ENCODE peak calls at places on chromosomes 13 and 19, in five cellular contexts. One of them, this sample, is unnamed.

GRCh38 chr13:51419015-51419636 is 33.7 kb downstream of the INTS6 start:
- DNase-seq in heart left ventricle: no peak
- DNase-seq in coronary artery: no peak
- DNase-seq in GM23338: no peak
- DNase-seq in cardiac muscle cell: no peak
- DNase-seq in this sample: no peak

GRCh38 chr13:32278456-32278855 is 36.7 kb downstream of the ZAR1L start:
- DNase-seq in coronary artery: no peak
- DNase-seq in GM23338: no peak
- DNase-seq in heart left ventricle: no peak
- DNase-seq in cardiac muscle cell: no peak
- DNase-seq in this sample: no peak

GRCh38 chr19:10692673-10693264 is 8.5 kb upstream of the QTRT1 start:
- DNase-seq in GM23338: peak
- DNase-seq in heart left ventricle: no peak
- DNase-seq in cardiac muscle cell: no peak
- DNase-seq in coronary artery: no peak
- DNase-seq in this sample: no peak

GRCh38 chr13:110646442-110647364 is 31.4 kb downstream of the NAXD start:
- DNase-seq in coronary artery: no peak
- DNase-seq in GM23338: no peak
- DNase-seq in heart left ventricle: no peak
- DNase-seq in cardiac muscle cell: no peak
- DNase-seq in this sample: no peak

GRCh38 chr13:49098771-49099512 is 121.2 kb upstream of the MLNR start:
- DNase-seq in cardiac muscle cell: peak
- DNase-seq in heart left ventricle: no peak
- DNase-seq in GM23338: peak
- DNase-seq in coronary artery: no peak
- DNase-seq in this sample: no peak

GRCh38 chr19:38417544-38418506 is 8.2 kb downstream of the RASGRP4 start:
- DNase-seq in cardiac muscle cell: peak
- DNase-seq in coronary artery: no peak
- DNase-seq in heart left ventricle: peak
- DNase-seq in GM23338: peak
- DNase-seq in this sample: no peak

GRCh38 chr19:33374406-33374703 is 846 bp downstream of the CEBPG start:
- DNase-seq in coronary artery: no peak
- DNase-seq in GM23338: no peak
- DNase-seq in cardiac muscle cell: no peak
- DNase-seq in heart left ventricle: no peak
- DNase-seq in this sample: no peak

GRCh38 chr13:48571121-48571901 is 38.4 kb upstream of the RCBTB2 start:
- DNase-seq in GM23338: no peak
- DNase-seq in cardiac muscle cell: peak
- DNase-seq in coronary artery: no peak
- DNase-seq in heart left ventricle: peak
- DNase-seq in this sample: peak

GRCh38 chr13:62687727-62688126 is 1272.1 kb upstream of the PCDH20 start:
- DNase-seq in coronary artery: no peak
- DNase-seq in GM23338: peak
- DNase-seq in cardiac muscle cell: no peak
- DNase-seq in heart left ventricle: no peak
- DNase-seq in this sample: no peak

GRCh38 chr13:27022571-27023311 is 148.9 kb downstream of the USP12 start:
- DNase-seq in heart left ventricle: no peak
- DNase-seq in GM23338: no peak
- DNase-seq in cardiac muscle cell: peak
- DNase-seq in coronary artery: peak
- DNase-seq in this sample: no peak

GRCh38 chr19:7799640-7800355 is 30.2 kb upstream of the EVI5L start:
- DNase-seq in heart left ventricle: peak
- DNase-seq in coronary artery: no peak
- DNase-seq in GM23338: peak
- DNase-seq in cardiac muscle cell: peak
- DNase-seq in this sample: no peak

GRCh38 chr13:106472621-106473020 is 62.8 kb downstream of the EFNB2 start:
- DNase-seq in coronary artery: no peak
- DNase-seq in cardiac muscle cell: no peak
- DNase-seq in GM23338: no peak
- DNase-seq in heart left ventricle: no peak
- DNase-seq in this sample: no peak

GRCh38 chr19:40896418-40896796 is 14.4 kb upstream of the CYP2A7 start:
- DNase-seq in heart left ventricle: no peak
- DNase-seq in GM23338: no peak
- DNase-seq in coronary artery: no peak
- DNase-seq in cardiac muscle cell: no peak
- DNase-seq in this sample: no peak

GRCh38 chr13:44906758-44907157 is 82.5 kb downstream of the NUFIP1 start:
- DNase-seq in heart left ventricle: no peak
- DNase-seq in GM23338: no peak
- DNase-seq in coronary artery: no peak
- DNase-seq in cardiac muscle cell: peak
- DNase-seq in this sample: no peak

GRCh38 chr19:35742121-35742724 is at the start of gene IGFLR1:
- DNase-seq in heart left ventricle: no peak
- DNase-seq in coronary artery: no peak
- DNase-seq in GM23338: no peak
- DNase-seq in cardiac muscle cell: no peak
- DNase-seq in this sample: no peak

GRCh38 chr13:94020833-94021232 is 458.6 kb downstream of the DCT start:
- DNase-seq in GM23338: no peak
- DNase-seq in heart left ventricle: no peak
- DNase-seq in coronary artery: no peak
- DNase-seq in cardiac muscle cell: no peak
- DNase-seq in this sample: no peak

GRCh38 chr19:39915101-39915847 is 19.2 kb downstream of the FCGBP start:
- DNase-seq in coronary artery: no peak
- DNase-seq in cardiac muscle cell: no peak
- DNase-seq in GM23338: peak
- DNase-seq in heart left ventricle: no peak
- DNase-seq in this sample: peak

GRCh38 chr13:87954116-87954515 is 282.9 kb downstream of the SLITRK5 start:
- DNase-seq in heart left ventricle: no peak
- DNase-seq in cardiac muscle cell: peak
- DNase-seq in GM23338: no peak
- DNase-seq in coronary artery: no peak
- DNase-seq in this sample: no peak

GRCh38 chr19:35399948-35400772 is 29.3 kb downstream of the GPR42 start:
- DNase-seq in coronary artery: no peak
- DNase-seq in heart left ventricle: no peak
- DNase-seq in cardiac muscle cell: no peak
- DNase-seq in GM23338: no peak
- DNase-seq in this sample: no peak

GRCh38 chr13:46317120-46317519 is 69.9 kb downstream of the RUBCNL start:
- DNase-seq in heart left ventricle: no peak
- DNase-seq in GM23338: no peak
- DNase-seq in coronary artery: no peak
- DNase-seq in cardiac muscle cell: peak
- DNase-seq in this sample: no peak

GRCh38 chr19:39347332-39348227 is 5.4 kb downstream of the SAMD4B start:
- DNase-seq in GM23338: no peak
- DNase-seq in cardiac muscle cell: peak
- DNase-seq in coronary artery: no peak
- DNase-seq in heart left ventricle: no peak
- DNase-seq in this sample: no peak

GRCh38 chr13:30607908-30608307 is 9.8 kb upstream of the USPL1 start:
- DNase-seq in GM23338: no peak
- DNase-seq in cardiac muscle cell: no peak
- DNase-seq in heart left ventricle: no peak
- DNase-seq in coronary artery: no peak
- DNase-seq in this sample: no peak

GRCh38 chr13:33230178-33230881 is 55.2 kb downstream of the STARD13 start:
- DNase-seq in heart left ventricle: no peak
- DNase-seq in coronary artery: no peak
- DNase-seq in GM23338: no peak
- DNase-seq in cardiac muscle cell: peak
- DNase-seq in this sample: no peak

GRCh38 chr13:50453238-50453637 is 390.3 kb downstream of the DLEU7 start:
- DNase-seq in GM23338: no peak
- DNase-seq in heart left ventricle: no peak
- DNase-seq in coronary artery: no peak
- DNase-seq in cardiac muscle cell: peak
- DNase-seq in this sample: no peak

GRCh38 chr19:31312004-31312403 is 37.2 kb downstream of the TSHZ3 start:
- DNase-seq in coronary artery: no peak
- DNase-seq in heart left ventricle: peak
- DNase-seq in GM23338: no peak
- DNase-seq in cardiac muscle cell: peak
- DNase-seq in this sample: no peak

GRCh38 chr19:39032164-39032918 is at the start of gene FBXO27:
- DNase-seq in coronary artery: no peak
- DNase-seq in GM23338: peak
- DNase-seq in cardiac muscle cell: peak
- DNase-seq in heart left ventricle: peak
- DNase-seq in this sample: no peak

GRCh38 chr19:32324631-32325215 is 20.7 kb upstream of the ZNF507 start:
- DNase-seq in cardiac muscle cell: peak
- DNase-seq in coronary artery: no peak
- DNase-seq in GM23338: no peak
- DNase-seq in heart left ventricle: no peak
- DNase-seq in this sample: no peak

GRCh38 chr19:7857727-7858701 is 16.2 kb downstream of the PRR36 start:
- DNase-seq in GM23338: peak
- DNase-seq in cardiac muscle cell: no peak
- DNase-seq in coronary artery: no peak
- DNase-seq in heart left ventricle: no peak
- DNase-seq in this sample: no peak

GRCh38 chr13:22893149-22893548 is 287.6 kb upstream of the SGCG start:
- DNase-seq in heart left ventricle: no peak
- DNase-seq in GM23338: no peak
- DNase-seq in coronary artery: no peak
- DNase-seq in cardiac muscle cell: no peak
- DNase-seq in this sample: no peak

DNA sequence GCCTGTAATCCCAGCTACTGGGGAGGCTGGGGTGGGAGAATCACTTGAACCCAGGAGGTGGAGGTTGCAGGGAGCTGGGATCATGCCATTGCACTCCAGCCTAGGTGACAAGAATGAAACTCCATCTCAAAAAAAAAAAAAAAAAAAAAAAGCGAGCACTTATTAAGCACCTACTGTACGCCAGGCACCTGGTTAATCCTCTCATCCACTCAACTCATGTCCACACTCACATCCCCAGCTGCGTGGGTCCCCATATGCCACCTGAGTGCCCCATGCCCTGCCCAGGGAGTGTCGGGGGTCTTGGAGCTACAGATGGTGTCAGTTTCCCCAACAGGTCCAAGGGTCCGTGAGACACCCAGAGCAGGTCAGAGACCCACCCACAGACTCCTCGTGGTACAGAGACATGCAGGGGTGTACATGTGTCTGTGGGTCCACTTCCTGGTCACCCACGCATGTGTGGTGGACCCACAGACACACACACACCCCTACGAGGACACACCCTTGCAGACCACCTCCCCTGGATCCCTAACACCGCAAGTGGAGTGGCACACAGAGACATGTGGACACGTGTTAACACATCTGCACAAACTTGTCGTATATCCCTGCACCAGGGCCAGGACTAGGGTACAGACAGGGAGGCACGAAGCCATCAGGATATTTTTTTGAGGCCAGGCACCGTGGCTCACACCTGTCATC is 3.5 kb downstream of the INSL3 start:
- DNase-seq in GM23338: no peak
- DNase-seq in cardiac muscle cell: no peak
- DNase-seq in coronary artery: no peak
- DNase-seq in heart left ventricle: no peak
- DNase-seq in this sample: no peak
- TF ChIP-seq CTCF in GM23338: no peak
- TF ChIP-seq CTCF in cardiac muscle cell: no peak
- TF ChIP-seq CTCF in coronary artery: no peak
- TF ChIP-seq CTCF in heart left ventricle: no peak
- TF ChIP-seq CTCF in this sample: no peak

DNA sequence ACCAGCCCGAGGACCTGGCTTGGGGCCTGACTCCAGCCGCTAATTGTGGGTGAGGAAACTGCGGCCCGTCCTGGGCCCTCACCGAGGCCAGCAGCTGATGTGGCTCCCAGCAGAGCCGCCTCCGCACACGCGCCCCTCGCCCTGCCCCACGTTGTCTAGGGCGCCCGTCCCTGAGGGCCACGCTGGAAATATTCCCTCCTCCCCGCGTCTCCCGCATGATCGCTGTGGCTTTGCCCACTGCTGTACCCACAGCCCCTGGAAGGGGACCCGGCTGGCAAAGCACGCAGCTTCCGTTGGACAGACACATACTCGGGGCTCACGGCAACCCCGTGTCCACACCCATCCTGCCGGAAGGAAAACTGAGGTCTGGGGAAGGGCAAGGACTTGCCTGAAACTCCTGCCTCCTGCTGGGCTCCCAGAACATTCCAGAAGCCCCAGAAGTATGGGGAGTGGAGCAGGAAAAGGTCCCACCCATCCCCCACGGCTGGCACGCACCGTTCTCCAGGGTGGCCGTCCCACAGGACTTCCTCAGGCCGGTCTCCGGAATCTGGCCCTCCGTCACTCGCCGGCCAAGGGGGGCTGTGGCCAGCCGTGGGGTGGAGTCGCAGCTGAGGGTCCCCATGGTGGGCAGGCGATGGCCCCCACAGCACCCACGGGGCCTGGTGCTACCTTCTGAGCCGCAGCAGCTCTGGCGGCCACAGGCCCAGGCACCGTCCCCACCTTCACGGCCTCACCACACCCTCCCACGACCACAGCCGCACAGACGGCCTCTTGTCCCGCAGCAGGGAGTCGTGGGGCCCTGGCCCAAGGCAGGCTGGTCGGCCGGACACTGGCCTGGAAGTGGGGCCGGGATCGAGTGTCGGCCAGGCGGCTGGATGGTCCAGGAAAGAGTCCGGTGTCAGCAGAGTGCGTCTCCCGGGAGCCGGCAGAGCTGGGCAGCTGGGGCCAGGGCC is 13.6 kb upstream of the SHC2 start:
- DNase-seq in heart left ventricle: peak
- DNase-seq in GM23338: peak
- DNase-seq in coronary artery: no peak
- DNase-seq in cardiac muscle cell: no peak
- DNase-seq in this sample: no peak
- TF ChIP-seq CTCF in heart left ventricle: no peak
- TF ChIP-seq CTCF in GM23338: no peak
- TF ChIP-seq CTCF in coronary artery: no peak
- TF ChIP-seq CTCF in cardiac muscle cell: no peak
- TF ChIP-seq CTCF in this sample: no peak

DNA sequence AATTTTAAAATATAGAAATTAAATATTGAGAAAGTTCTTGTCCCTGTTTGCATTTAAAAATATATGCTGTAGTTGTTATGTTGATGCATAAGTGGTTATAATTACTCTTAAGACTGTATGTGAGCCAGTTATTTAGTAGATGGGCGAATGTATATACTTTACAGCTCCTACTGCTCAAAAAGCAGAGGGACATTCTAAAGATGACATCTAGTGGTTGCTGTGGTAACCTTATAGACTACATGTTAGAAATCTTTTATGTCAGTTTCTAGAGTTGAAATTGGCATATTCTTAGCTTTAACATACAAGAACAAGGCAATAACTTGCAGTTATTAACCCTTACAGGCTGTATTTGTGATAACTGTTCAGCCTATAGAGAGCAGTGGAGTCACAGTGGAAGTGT is 160.5 kb downstream of the OLFM4 start:
- DNase-seq in coronary artery: no peak
- DNase-seq in GM23338: peak
- DNase-seq in cardiac muscle cell: no peak
- DNase-seq in heart left ventricle: no peak
- DNase-seq in this sample: no peak
- TF ChIP-seq CTCF in coronary artery: no peak
- TF ChIP-seq CTCF in GM23338: peak
- TF ChIP-seq CTCF in cardiac muscle cell: no peak
- TF ChIP-seq CTCF in heart left ventricle: no peak
- TF ChIP-seq CTCF in this sample: no peak

GRCh38 chr19:48934837-48935236 is 1.3 kb downstream of the DHDH start:
- DNase-seq in cardiac muscle cell: no peak
- DNase-seq in coronary artery: no peak
- DNase-seq in heart left ventricle: no peak
- DNase-seq in GM23338: peak
- DNase-seq in this sample: no peak
- TF ChIP-seq CTCF in cardiac muscle cell: no peak
- TF ChIP-seq CTCF in coronary artery: no peak
- TF ChIP-seq CTCF in heart left ventricle: no peak
- TF ChIP-seq CTCF in GM23338: peak
- TF ChIP-seq CTCF in this sample: no peak